ENCODE peak calls at places on chromosomes 6 and 20, in six cellular contexts. A is amygdala, H is islet precursor cell, U is T-helper 2 cell, L is foreskin fibroblast, V is left colon. C is an unnamed sample.

GRCh38 chr6:137927777-137928218 is 60.7 kb downstream of the TNFAIP3 start:
- DNase-seq in A (no peak), H (no peak), U (peak), L (no peak), V (peak), C (peak)

GRCh38 chr6:100559859-100560258 is 95.1 kb upstream of the SIM1 start:
- DNase-seq in A (no peak), H (no peak), U (no peak), L (no peak), V (no peak), C (no peak)

GRCh38 chr6:21321076-21321475 is 272.5 kb upstream of the SOX4 start:
- DNase-seq in A (no peak), H (peak), U (no peak), L (no peak), V (no peak), C (no peak)

GRCh38 chr6:79399499-79399898 is 137.7 kb downstream of the LCA5 start:
- DNase-seq in A (no peak), H (no peak), U (no peak), L (no peak), V (no peak), C (no peak)

GRCh38 chr6:34736838-34737237 is 20.5 kb upstream of the SNRPC start:
- DNase-seq in A (no peak), H (no peak), U (no peak), L (no peak), V (no peak), C (no peak)

GRCh38 chr20:8431538-8432434 is 299.7 kb downstream of the PLCB1 start:
- DNase-seq in A (no peak), H (peak), U (no peak), L (no peak), V (peak), C (no peak)

GRCh38 chr6:78594667-78595051 is 272.7 kb upstream of the IRAK1BP1 start:
- DNase-seq in A (no peak), H (no peak), U (no peak), L (no peak), V (no peak), C (no peak)

GRCh38 chr6:5351552-5351951 is 90.2 kb downstream of the FARS2 start:
- DNase-seq in A (no peak), H (no peak), U (no peak), L (peak), V (no peak), C (no peak)

GRCh38 chr6:35742842-35743241 is 6.0 kb downstream of the ARMC12 start:
- DNase-seq in A (no peak), H (peak), U (no peak), L (no peak), V (no peak), C (no peak)

GRCh38 chr20:33188421-33188820 is 20.5 kb downstream of the BPIFA2 start:
- DNase-seq in A (no peak), H (no peak), U (no peak), L (no peak), V (no peak), C (no peak)

GRCh38 chr6:143843689-143844405 is 709 bp downstream of the LTV1 start:
- DNase-seq in A (no peak), H (no peak), U (peak), L (no peak), V (no peak), C (peak)

GRCh38 chr6:151690303-151690702 is 117.2 kb upstream of the ESR1 start:
- DNase-seq in A (no peak), H (no peak), U (peak), L (peak), V (no peak), C (no peak)